ENCODE peak calls at places on chromosomes 12 and 14, in six cellular contexts. P is H1, Y is IMR-90, Q is mesenchymal stem cell, S is H9, F is trophoblast cell. G is an unnamed sample.

GRCh38 chr12:91423336-91424050 is 240.9 kb upstream of the DCN start:
- DNase-seq in F (peak), Q (no peak), P (no peak), Y (no peak), S (no peak), G (no peak)

GRCh38 chr12:114738460-114739184 is 54.6 kb upstream of the TBX3 start:
- DNase-seq in F (no peak), Y (no peak), S (no peak), Q (no peak), P (no peak), G (no peak)

GRCh38 chr12:105025890-105026289 is 39.8 kb downstream of the NOPCHAP1 start:
- DNase-seq in P (no peak), Y (peak), F (no peak), Q (no peak), S (no peak), G (no peak)

GRCh38 chr14:104341532-104342434 is 203.4 kb downstream of the KIF26A start:
- DNase-seq in P (peak), F (peak), Y (no peak), S (peak), Q (no peak), G (peak)

GRCh38 chr14:37311233-37311632 is 113.5 kb downstream of the MIPOL1 start:
- DNase-seq in Y (no peak), F (no peak), Q (no peak), P (no peak), S (no peak), G (no peak)

GRCh38 chr12:79618848-79619404 is 71.8 kb downstream of the PAWR start:
- DNase-seq in S (no peak), Q (peak), P (no peak), Y (peak), F (peak), G (no peak)

GRCh38 chr12:47725893-47726292 is 603 bp upstream of the ENDOU start:
- DNase-seq in Q (peak), Y (peak), P (no peak), F (peak), S (no peak), G (no peak)

GRCh38 chr12:95942106-95942531 is 295 bp downstream of the CCDC38 start:
- DNase-seq in Q (no peak), F (no peak), Y (no peak), S (no peak), P (no peak), G (peak)

GRCh38 chr12:77300815-77301214 is 235.4 kb upstream of the E2F7 start:
- DNase-seq in Y (no peak), F (no peak), S (no peak), P (no peak), Q (no peak), G (no peak)

GRCh38 chr12:107379852-107380567 is 286.7 kb upstream of the CRY1 start:
- DNase-seq in Q (no peak), P (no peak), F (no peak), S (no peak), Y (peak), G (no peak)

GRCh38 chr12:8065991-8066594 is at the start of gene C3AR1:
- DNase-seq in S (no peak), F (peak), Q (peak), Y (peak), P (no peak), G (no peak)

GRCh38 chr12:92466391-92467305 is 236.1 kb upstream of the PLEKHG7 start:
- DNase-seq in S (peak), Q (peak), Y (peak), P (peak), F (peak), G (peak)

GRCh38 chr12:8860165-8860961 is 37.9 kb downstream of the A2ML1 start:
- DNase-seq in F (peak), Q (peak), P (peak), S (peak), Y (peak), G (peak)

GRCh38 chr14:58749066-58749669 is 111.4 kb downstream of the DACT1 start:
- DNase-seq in F (peak), Q (peak), P (no peak), Y (peak), S (no peak), G (no peak)

GRCh38 chr12:105986779-105987686 is 151.7 kb downstream of the NUAK1 start:
- DNase-seq in F (peak), Q (peak), P (no peak), S (no peak), Y (peak), G (no peak)

GRCh38 chr14:35695647-35696046 is 113.4 kb downstream of the RALGAPA1 start:
- DNase-seq in Y (peak), Q (no peak), F (peak), P (no peak), S (no peak), G (no peak)

GRCh38 chr12:46948936-46949555 is 123.2 kb upstream of the SLC38A4 start:
- DNase-seq in P (no peak), F (no peak), S (no peak), Y (no peak), Q (no peak), G (no peak)

GRCh38 chr12:1801285-1801975 is 18.9 kb upstream of the LRTM2 start:
- DNase-seq in F (no peak), Q (no peak), Y (peak), S (peak), P (no peak), G (no peak)

GRCh38 chr14:92297818-92298595 is 25.0 kb upstream of the SLC24A4 start:
- DNase-seq in Y (no peak), F (no peak), S (no peak), Q (no peak), P (no peak), G (no peak)

GRCh38 chr14:99427632-99428315 is 52.9 kb downstream of the SETD3 start:
- DNase-seq in Y (peak), F (peak), Q (peak), S (no peak), P (no peak), G (no peak)

GRCh38 chr12:6896846-6897435 is 7.7 kb upstream of the LRRC23 start:
- DNase-seq in Y (no peak), Q (no peak), F (no peak), S (no peak), P (no peak), G (no peak)

GRCh38 chr12:18700254-18700653 is 37.6 kb downstream of the PLCZ1 start:
- DNase-seq in Q (peak), S (no peak), F (peak), Y (peak), P (no peak), G (no peak)

GRCh38 chr12:70271025-70271424 is 27.8 kb downstream of the CNOT2 start:
- DNase-seq in P (no peak), Q (no peak), S (no peak), F (no peak), Y (no peak), G (no peak)

GRCh38 chr14:105398044-105398725 is at the start of gene TEX22:
- DNase-seq in P (peak), F (peak), Y (peak), S (peak), Q (peak), G (peak)

GRCh38 chr12:53023-53734 is 13.4 kb upstream of the IQSEC3 start:
- DNase-seq in Q (no peak), P (no peak), S (no peak), Y (no peak), F (no peak), G (no peak)

GRCh38 chr12:1350055-1350933 is 244.1 kb downstream of the FBXL14 start:
- DNase-seq in P (no peak), Y (peak), F (peak), S (no peak), Q (peak), G (no peak)

GRCh38 chr14:56172571-56172971 is 54.4 kb downstream of the PELI2 start:
- DNase-seq in Y (peak), F (peak), Q (peak), S (no peak), P (no peak), G (no peak)

GRCh38 chr12:32902287-32902996 is 5.9 kb upstream of the PKP2 start:
- DNase-seq in P (no peak), Y (no peak), F (no peak), S (no peak), Q (no peak), G (no peak)

GRCh38 chr14:59161571-59162175 is 26.8 kb upstream of the DAAM1 start:
- DNase-seq in F (peak), P (no peak), S (no peak), Y (peak), Q (peak), G (peak)

GRCh38 chr12:2858944-2859352 is 2.1 kb upstream of the TEX52 start:
- DNase-seq in P (no peak), Y (no peak), S (no peak), Q (no peak), F (no peak), G (no peak)

GRCh38 chr14:39203659-39204606 is 28.9 kb downstream of the PNN start:
- DNase-seq in S (peak), Y (no peak), P (no peak), F (no peak), Q (no peak), G (no peak)

GRCh38 chr12:57325395-57325794 is 74.4 kb upstream of the STAC3 start:
- DNase-seq in F (no peak), S (no peak), Y (no peak), P (no peak), Q (no peak), G (no peak)

GRCh38 chr12:69821441-69822204 is 3.4 kb upstream of the MYRFL start:
- DNase-seq in P (no peak), F (no peak), Q (peak), Y (peak), S (no peak), G (no peak)

GRCh38 chr12:128069359-128069997 is 197.5 kb upstream of the TMEM132C start:
- DNase-seq in S (peak), P (peak), Q (peak), F (peak), Y (peak), G (peak)

GRCh38 chr12:102964872-102965271 is 7.4 kb downstream of the ASCL1 start:
- DNase-seq in F (no peak), P (peak), Y (no peak), S (peak), Q (no peak), G (no peak)

DNA sequence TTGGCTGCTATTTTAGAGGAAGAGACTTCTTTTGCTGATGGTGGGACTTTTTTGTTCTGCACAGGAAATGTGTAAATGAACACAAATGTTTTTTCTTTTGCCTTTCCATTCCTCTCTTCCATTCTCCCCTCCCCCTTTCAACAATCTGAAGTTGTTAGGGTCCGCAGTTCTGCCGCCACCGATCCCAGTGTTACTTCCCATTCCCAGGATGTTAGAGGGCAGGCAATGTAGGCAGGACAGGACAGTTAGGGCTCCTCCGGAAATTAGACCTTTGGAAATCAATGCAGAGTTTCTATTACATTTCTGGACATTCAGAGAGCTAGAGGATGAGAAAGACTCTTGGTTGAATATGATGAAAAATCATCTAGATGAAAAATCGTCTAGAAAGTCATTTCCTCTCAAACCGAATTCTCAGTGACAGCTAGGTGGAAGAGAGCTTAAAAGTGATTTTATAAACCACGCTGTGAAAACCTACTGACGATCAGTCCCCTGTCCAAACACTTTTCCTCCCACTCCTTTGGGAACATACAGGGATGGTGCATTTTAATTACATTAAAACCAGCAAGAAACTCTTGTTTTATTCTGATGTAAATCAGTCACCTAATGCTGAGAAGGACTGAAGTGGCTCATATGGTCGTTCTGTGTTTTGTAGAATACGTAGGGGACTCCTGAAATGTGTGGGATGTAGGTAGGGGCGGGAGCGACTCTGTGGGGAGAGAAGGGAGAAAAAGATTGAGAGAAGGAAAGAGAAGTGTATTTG is 17.9 kb downstream of the FOXG1 start:
- DNase-seq in Y (no peak), S (no peak), P (no peak), F (no peak), Q (no peak), G (no peak)
- H2AFZ ChIP-seq in Y (no peak), S (no peak), P (no peak), F (no peak), Q (no peak), G (peak)

GRCh38 chr14:93688794-93689193 is 99.5 kb downstream of the PRIMA1 start:
- DNase-seq in Y (no peak), Q (no peak), F (no peak), P (no peak), S (no peak), G (no peak)
- H2BK5ac ChIP-seq in Y (no peak), Q (no peak), F (no peak), P (peak), S (no peak), G (no peak)

DNA sequence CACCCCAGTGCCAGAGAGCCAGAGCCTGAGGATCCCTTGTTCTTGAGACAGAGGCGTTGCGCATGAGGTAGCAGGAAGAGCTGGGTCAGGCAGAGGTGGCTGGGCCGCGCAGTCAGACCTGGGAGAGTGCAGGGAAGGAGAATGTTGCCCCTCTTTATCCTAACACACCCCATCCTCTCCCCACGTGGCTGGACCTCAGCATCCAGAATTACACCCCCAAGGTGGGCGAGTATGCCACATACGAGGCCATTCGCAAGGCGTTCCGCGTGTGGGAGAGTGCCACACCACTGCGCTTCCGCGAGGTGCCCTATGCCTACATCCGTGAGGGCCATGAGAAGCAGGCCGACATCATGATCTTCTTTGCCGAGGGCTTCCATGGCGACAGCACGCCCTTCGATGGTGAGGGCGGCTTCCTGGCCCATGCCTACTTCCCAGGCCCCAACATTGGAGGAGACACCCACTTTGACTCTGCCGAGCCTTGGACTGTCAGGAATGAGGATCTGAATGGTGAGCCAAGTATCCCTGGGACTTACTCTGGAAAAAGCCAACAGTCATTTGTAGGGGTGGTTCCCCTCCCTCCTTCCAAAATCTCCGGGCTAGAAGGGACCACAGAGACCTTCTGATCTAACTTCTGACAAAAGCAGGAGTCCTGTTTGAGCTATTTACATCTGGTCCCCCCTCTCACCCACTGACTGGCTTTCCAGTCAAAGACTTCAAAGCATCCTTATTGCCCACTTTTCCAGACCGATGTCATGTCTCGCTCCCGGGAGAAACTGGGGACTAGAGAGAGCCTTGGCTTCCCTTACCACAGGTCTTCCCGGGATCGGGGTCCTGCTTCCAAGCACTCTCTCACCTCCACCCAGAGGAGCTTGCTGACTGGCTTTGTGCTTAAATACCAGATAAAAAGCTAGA is 6.1 kb downstream of the MMP14 start:
- DNase-seq in Q (no peak), Y (no peak), S (no peak), F (no peak), P (peak), G (no peak)
- H3K9ac ChIP-seq in Q (peak), Y (no peak), S (no peak), F (no peak), P (no peak), G (no peak)

GRCh38 chr14:68851078-68851477 is 58.2 kb upstream of the ZFP36L1 start:
- DNase-seq in F (no peak), S (no peak), Q (no peak), P (no peak), Y (no peak), G (no peak)

GRCh38 chr14:68853749-68854148 is 60.9 kb upstream of the ZFP36L1 start:
- DNase-seq in F (peak), P (peak), S (no peak), Y (no peak), Q (no peak), G (no peak)

GRCh38 chr14:68856572-68856971 is 63.7 kb upstream of the ZFP36L1 start:
- DNase-seq in F (no peak), S (no peak), P (peak), Q (no peak), Y (no peak), G (no peak)

GRCh38 chr14:68857671-68858070 is 64.8 kb upstream of the ZFP36L1 start:
- DNase-seq in P (peak), F (peak), Y (no peak), S (no peak), Q (no peak), G (no peak)

GRCh38 chr14:68854421-68854820 is 61.6 kb upstream of the ZFP36L1 start:
- DNase-seq in Y (no peak), Q (no peak), P (peak), S (no peak), F (peak), G (no peak)
- H2AFZ ChIP-seq in Y (no peak), Q (no peak), P (no peak), S (no peak), F (no peak), G (peak)

GRCh38 chr14:76981670-76982069 is 46.8 kb downstream of the IRF2BPL start:
- DNase-seq in F (no peak), Y (no peak), P (no peak), Q (no peak), S (no peak), G (no peak)

GRCh38 chr14:76985540-76986260 is 42.8 kb downstream of the IRF2BPL start:
- DNase-seq in Q (peak), F (peak), P (peak), S (no peak), Y (peak), G (no peak)

GRCh38 chr14:76986261-76986565 is 42.3 kb downstream of the IRF2BPL start:
- DNase-seq in Y (no peak), Q (no peak), S (no peak), F (peak), P (no peak), G (no peak)

GRCh38 chr14:76985021-76985420 is 43.5 kb downstream of the IRF2BPL start:
- DNase-seq in Y (peak), S (no peak), Q (peak), P (no peak), F (peak), G (no peak)

GRCh38 chr14:76984297-76984696 is 44.2 kb downstream of the IRF2BPL start:
- DNase-seq in F (no peak), S (no peak), Y (no peak), Q (no peak), P (peak), G (no peak)
- H2BK5ac ChIP-seq in F (no peak), S (no peak), Y (no peak), Q (peak), P (peak), G (no peak)

DNA sequence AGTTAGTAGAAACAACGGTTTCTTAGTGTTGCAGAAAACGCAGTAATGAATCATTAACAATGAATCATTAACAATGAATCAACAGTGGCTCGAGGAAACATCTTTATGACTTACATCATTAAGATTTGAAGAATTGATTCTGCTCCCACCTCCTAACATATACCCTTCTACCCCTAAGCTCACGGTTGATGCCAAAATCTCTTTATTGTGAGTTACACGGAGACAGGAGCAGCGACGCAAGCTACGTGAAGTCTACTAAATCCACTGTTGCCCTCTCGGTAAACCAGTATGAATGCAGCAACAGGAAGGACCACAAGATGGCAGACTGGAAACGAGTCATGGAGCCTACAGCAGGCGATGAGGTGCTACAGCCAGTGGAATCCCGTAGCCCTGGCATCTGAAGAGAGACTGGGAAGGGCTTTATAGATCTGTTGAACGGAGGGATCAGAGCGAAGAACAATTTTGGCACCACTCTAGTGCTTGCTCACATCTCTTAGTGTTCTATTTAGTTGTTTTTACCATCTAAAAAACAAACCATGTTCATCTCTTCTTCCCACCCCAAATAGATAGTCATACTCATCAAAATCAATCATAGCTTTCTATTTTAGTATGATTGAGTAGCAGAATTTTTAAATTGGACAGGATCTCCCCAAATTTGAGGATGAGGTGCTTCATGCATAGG is 332.7 kb downstream of the DUSP6 start:
- DNase-seq in S (peak), P (peak), Y (peak), Q (peak), F (peak), G (peak)
- H3K9ac ChIP-seq in S (no peak), P (no peak), Y (no peak), Q (peak), F (no peak), G (no peak)

DNA sequence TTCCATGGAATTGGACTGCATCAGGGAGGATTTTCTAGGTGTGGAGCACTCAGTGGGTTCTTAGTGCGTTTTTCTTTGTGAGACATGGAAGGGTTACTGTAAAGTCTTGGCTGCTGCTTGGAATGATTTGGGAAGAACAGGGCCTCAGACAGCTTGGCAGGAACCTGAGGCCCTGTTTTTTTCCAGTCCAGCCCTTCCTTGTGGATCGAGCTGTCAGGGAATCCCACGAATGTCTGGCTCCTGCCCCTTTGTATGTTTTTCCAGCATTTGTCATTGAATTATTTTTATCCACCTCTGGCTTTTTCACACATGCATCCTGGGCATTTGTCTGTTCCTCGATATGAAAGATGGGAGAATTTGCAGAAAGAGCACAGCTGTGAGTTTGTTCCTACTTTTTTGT is 158.5 kb downstream of the TGFB3 start:
- DNase-seq in Y (no peak), P (no peak), F (no peak), Q (no peak), S (no peak), G (no peak)
- H2AFZ ChIP-seq in Y (no peak), P (no peak), F (no peak), Q (no peak), S (no peak), G (no peak)

G was measured in neuronal stem cell.